ENCODE peak calls at places on chromosomes 5 and 9, in eight cellular contexts. D is A172; Z is lung; L is activated T-helper 1 cell treated with Interleukin-2 at 50 U/mL for 16 hours; M is stimulated activated CD8-positive, alpha-beta memory T cell treated with anti-CD3 and anti-CD28 coated beads, Interleukin-7, amount 100 ng/mL, for 24 hours; E is lower lobe of right lung; J is renal cortical epithelial cell; N is Kasumi-1. X is an unnamed sample.

GRCh38 chr5:17378346-17378984 is 119.6 kb upstream of the TAF11L2 start:
- DNase-seq in D (peak; percentile 64), Z (no peak), L (no peak), M (no peak), E (no peak), J (no peak), N (no peak), X (no peak)

GRCh38 chr9:83956288-83957028 is 23.6 kb downstream of the HNRNPK start:
- DNase-seq in D (no peak), Z (peak; percentile 85), L (peak; percentile 37), M (peak; percentile 38), E (peak; percentile 91), J (peak; percentile 53), N (no peak), X (peak; percentile 79)

GRCh38 chr5:123344819-123345426 is 78.3 kb downstream of the CEP120 start:
- DNase-seq in D (peak; percentile 3), Z (no peak), L (no peak), M (no peak), E (no peak), J (peak; percentile 49), N (peak; percentile 67), X (peak; percentile 18)

GRCh38 chr5:107388111-107388861 is 282.5 kb downstream of the EFNA5 start:
- DNase-seq in D (peak; percentile 67), Z (no peak), L (no peak), M (no peak), E (no peak), J (peak; percentile 74), N (peak; percentile 20), X (no peak)

GRCh38 chr9:13282998-13283397 is 3.5 kb upstream of the MPDZ start:
- DNase-seq in D (peak; percentile 33), Z (no peak), L (no peak), M (no peak), E (no peak), J (no peak), N (no peak), X (no peak)

GRCh38 chr5:17022296-17022695 is 86.2 kb upstream of the MYO10 start:
- DNase-seq in D (no peak), Z (no peak), L (no peak), M (no peak), E (no peak), J (no peak), N (no peak), X (no peak)

GRCh38 chr5:179345429-179346321 is at the start of gene ADAMTS2:
- DNase-seq in D (no peak), Z (peak; percentile 41), L (no peak), M (no peak), E (peak; percentile 47), J (no peak), N (peak; percentile 14), X (no peak)

GRCh38 chr5:111922344-111922743 is 165.3 kb upstream of the NREP start:
- DNase-seq in D (no peak), Z (no peak), L (no peak), M (no peak), E (no peak), J (no peak), N (no peak), X (no peak)

GRCh38 chr5:38379360-38379827 is 121.0 kb downstream of the EGFLAM start:
- DNase-seq in D (no peak), Z (no peak), L (no peak), M (no peak), E (no peak), J (no peak), N (peak; percentile 69), X (no peak)

GRCh38 chr5:123035320-123035949 is 1.1 kb downstream of the PPIC start:
- DNase-seq in D (peak; percentile 27), Z (peak; percentile 61), L (no peak), M (no peak), E (peak; percentile 70), J (peak; percentile 28), N (no peak), X (peak; percentile 84)

GRCh38 chr9:77883133-77883532 is 148.5 kb downstream of the GNAQ start:
- DNase-seq in D (no peak), Z (no peak), L (no peak), M (no peak), E (no peak), J (no peak), N (no peak), X (no peak)

GRCh38 chr5:102965653-102966052 is 154.3 kb downstream of the GIN1 start:
- DNase-seq in D (no peak), Z (no peak), L (no peak), M (no peak), E (no peak), J (no peak), N (no peak), X (no peak)

GRCh38 chr5:18113724-18114123 is 479.5 kb downstream of the TAF11L14 start:
- DNase-seq in D (no peak), Z (no peak), L (no peak), M (no peak), E (no peak), J (no peak), N (peak; percentile 57), X (peak; percentile 40)

GRCh38 chr9:118929317-118929716 is 439.9 kb downstream of the BRINP1 start:
- DNase-seq in D (no peak), Z (no peak), L (no peak), M (no peak), E (no peak), J (peak; percentile 92), N (no peak), X (no peak)

GRCh38 chr5:173848986-173849596 is 39.1 kb upstream of the CPEB4 start:
- DNase-seq in D (peak; percentile 45), Z (no peak), L (no peak), M (no peak), E (no peak), J (no peak), N (no peak), X (no peak)

GRCh38 chr5:34034497-34035327 is 8.3 kb downstream of the C1QTNF3 start:
- DNase-seq in D (no peak), Z (no peak), L (no peak), M (no peak), E (no peak), J (peak; percentile 81), N (no peak), X (no peak)

GRCh38 chr5:96256795-96257470 is 176.1 kb downstream of the PCSK1 start:
- DNase-seq in D (peak; percentile 89), Z (no peak), L (no peak), M (no peak), E (no peak), J (no peak), N (no peak), X (no peak)

GRCh38 chr9:4510546-4511322 is 20.5 kb downstream of the SLC1A1 start:
- DNase-seq in D (no peak), Z (no peak), L (no peak), M (no peak), E (no peak), J (peak; percentile 73), N (no peak), X (no peak)

GRCh38 chr5:130955041-130955440 is 210.0 kb downstream of the HINT1 start:
- DNase-seq in D (no peak), Z (no peak), L (no peak), M (no peak), E (no peak), J (no peak), N (no peak), X (no peak)

GRCh38 chr9:134867917-134868750 is 12.5 kb upstream of the FCN2 start:
- DNase-seq in D (no peak), Z (no peak), L (no peak), M (no peak), E (peak; percentile 34), J (no peak), N (no peak), X (no peak)

GRCh38 chr5:171855798-171856772 is 70.5 kb downstream of the SMIM23 start:
- DNase-seq in D (no peak), Z (no peak), L (no peak), M (no peak), E (no peak), J (no peak), N (peak; percentile 95), X (no peak)

GRCh38 chr5:44862808-44863207 is 54.1 kb downstream of the MRPS30 start:
- DNase-seq in D (peak; percentile 30), Z (no peak), L (no peak), M (no peak), E (no peak), J (peak; percentile 66), N (peak; percentile 16), X (no peak)

GRCh38 chr5:126446498-126447224 is 23.5 kb downstream of the GRAMD2B start:
- DNase-seq in D (peak; percentile 77), Z (no peak), L (no peak), M (no peak), E (no peak), J (peak; percentile 66), N (no peak), X (peak; percentile 53)

GRCh38 chr5:143757116-143757515 is 54.8 kb upstream of the HMHB1 start:
- DNase-seq in D (no peak), Z (no peak), L (no peak), M (no peak), E (no peak), J (no peak), N (no peak), X (no peak)

GRCh38 chr9:111399772-111400563 is 69.9 kb upstream of the OR2K2 start:
- DNase-seq in D (no peak), Z (no peak), L (no peak), M (no peak), E (no peak), J (peak; percentile 35), N (no peak), X (no peak)

GRCh38 chr5:180455872-180456271 is 38.3 kb upstream of the CNOT6 start:
- DNase-seq in D (no peak), Z (no peak), L (no peak), M (no peak), E (no peak), J (no peak), N (no peak), X (no peak)

GRCh38 chr9:4810565-4810964 is 17.8 kb downstream of the RCL1 start:
- DNase-seq in D (no peak), Z (no peak), L (no peak), M (no peak), E (no peak), J (peak; percentile 84), N (no peak), X (no peak)

GRCh38 chr5:2095011-2095410 is 212.3 kb upstream of the IRX4 start:
- DNase-seq in D (no peak), Z (no peak), L (no peak), M (no peak), E (no peak), J (no peak), N (no peak), X (no peak)

GRCh38 chr9:89419978-89420394 is 77.9 kb downstream of the SEMA4D start:
- DNase-seq in D (no peak), Z (no peak), L (no peak), M (no peak), E (no peak), J (no peak), N (no peak), X (no peak)

GRCh38 chr9:136957901-136958300 is 5.8 kb downstream of the LCN12 start:
- DNase-seq in D (no peak), Z (no peak), L (no peak), M (no peak), E (no peak), J (no peak), N (no peak), X (no peak)

GRCh38 chr9:79154806-79155205 is 417.0 kb upstream of the TLE4 start:
- DNase-seq in D (no peak), Z (no peak), L (no peak), M (no peak), E (no peak), J (no peak), N (no peak), X (no peak)

GRCh38 chr5:172837640-172838039 is 3.6 kb downstream of the ERGIC1 start:
- DNase-seq in D (no peak), Z (peak; percentile 87), L (peak; percentile 34), M (no peak), E (peak; percentile 93), J (peak; percentile 77), N (no peak), X (peak; percentile 86)

GRCh38 chr5:147223951-147224791 is 10.7 kb upstream of the STK32A start:
- DNase-seq in D (peak; percentile 61), Z (peak; percentile 41), L (no peak), M (no peak), E (no peak), J (peak; percentile 49), N (peak; percentile 27), X (peak; percentile 42)

GRCh38 chr9:80948107-80948506 is 741.2 kb downstream of the TLE1 start:
- DNase-seq in D (no peak), Z (no peak), L (no peak), M (no peak), E (no peak), J (no peak), N (no peak), X (no peak)

X was measured in thyroid gland.